ENCODE peak calls at places on chromosome 14, in four cellular contexts. Q is body of pancreas, N is tibial artery, X is testis. Z is an unnamed sample.

GRCh38 chr14:100603341-100604125 is 16.3 kb upstream of the BEGAIN start:
- DNase-seq in Q (no peak), N (peak; percentile 66), X (peak; percentile 9), Z (peak; percentile 4)

GRCh38 chr14:89190779-89191513 is 226.1 kb downstream of the FOXN3 start:
- DNase-seq in Q (no peak), N (no peak), X (no peak), Z (peak; percentile 95)

GRCh38 chr14:64410084-64410774 is 22.1 kb downstream of the MTHFD1 start:
- DNase-seq in Q (no peak), N (no peak), X (no peak), Z (no peak)

GRCh38 chr14:100750762-100751699 is 24.3 kb downstream of the DLK1 start:
- DNase-seq in Q (no peak), N (peak; percentile 31), X (no peak), Z (no peak)

GRCh38 chr14:75476274-75476995 is 45.8 kb upstream of the BATF start:
- DNase-seq in Q (no peak), N (peak; percentile 24), X (peak; percentile 27), Z (no peak)

GRCh38 chr14:33120966-33121365 is 182.3 kb downstream of the NPAS3 start:
- DNase-seq in Q (no peak), N (no peak), X (no peak), Z (no peak)

GRCh38 chr14:93986972-93987371 is 10.1 kb upstream of the CCDC197 start:
- DNase-seq in Q (no peak), N (no peak), X (no peak), Z (no peak)

GRCh38 chr14:61493996-61494395 is 172.6 kb downstream of the PRKCH start:
- DNase-seq in Q (no peak), N (no peak), X (no peak), Z (no peak)

GRCh38 chr14:60904381-60904780 is 76.5 kb downstream of the TRMT5 start:
- DNase-seq in Q (no peak), N (no peak), X (no peak), Z (no peak)

GRCh38 chr14:101958418-101959185 is 5.8 kb upstream of the DYNC1H1 start:
- DNase-seq in Q (no peak), N (peak; percentile 31), X (no peak), Z (no peak)

GRCh38 chr14:68897559-68898160 is 81.4 kb downstream of the ACTN1 start:
- DNase-seq in Q (no peak), N (no peak), X (no peak), Z (no peak)

GRCh38 chr14:46985529-46986137 is 334.1 kb upstream of the RPL10L start:
- DNase-seq in Q (no peak), N (no peak), X (no peak), Z (no peak)

GRCh38 chr14:94505641-94506040 is 3.6 kb downstream of the SERPINA12 start:
- DNase-seq in Q (no peak), N (no peak), X (no peak), Z (no peak)

GRCh38 chr14:57461777-57462320 is 31.8 kb downstream of the CCDC198 start:
- DNase-seq in Q (no peak), N (no peak), X (no peak), Z (no peak)

GRCh38 chr14:99133563-99134332 is 138.2 kb downstream of the BCL11B start:
- DNase-seq in Q (peak; percentile 14), N (peak; percentile 57), X (no peak), Z (no peak)

GRCh38 chr14:34733245-34733644 is 18.9 kb upstream of the CFL2 start:
- DNase-seq in Q (no peak), N (no peak), X (no peak), Z (no peak)

GRCh38 chr14:39628087-39628486 is 195.9 kb upstream of the FBXO33 start:
- DNase-seq in Q (no peak), N (no peak), X (no peak), Z (no peak)

GRCh38 chr14:98513558-98513957 is 758.4 kb downstream of the BCL11B start:
- DNase-seq in Q (no peak), N (no peak), X (no peak), Z (no peak)

GRCh38 chr14:69153848-69154208 is 909 bp upstream of the DCAF5 start:
- DNase-seq in Q (peak; percentile 50), N (no peak), X (peak; percentile 57), Z (no peak)

GRCh38 chr14:101126376-101127130 is 223.0 kb upstream of the RTL1 start:
- DNase-seq in Q (no peak), N (no peak), X (no peak), Z (no peak)

GRCh38 chr14:94659953-94660946 is 48.1 kb downstream of the SERPINA3 start:
- DNase-seq in Q (no peak), N (no peak), X (no peak), Z (no peak)

GRCh38 chr14:89013098-89013504 is 188.7 kb downstream of the TTC8 start:
- DNase-seq in Q (peak; percentile 86), N (no peak), X (peak; percentile 86), Z (peak; percentile 75)

GRCh38 chr14:24113379-24113800 is 1.2 kb upstream of the DCAF11 start:
- DNase-seq in Q (no peak), N (no peak), X (peak; percentile 21), Z (no peak)

GRCh38 chr14:60637138-60637489 is 12.2 kb downstream of the SIX1 start:
- DNase-seq in Q (no peak), N (no peak), X (peak; percentile 59), Z (no peak)

GRCh38 chr14:97266653-97267052 is 469.5 kb downstream of the VRK1 start:
- DNase-seq in Q (no peak), N (no peak), X (no peak), Z (no peak)

GRCh38 chr14:60302663-60303062 is 53.6 kb downstream of the PPM1A start:
- DNase-seq in Q (no peak), N (no peak), X (no peak), Z (no peak)

GRCh38 chr14:50425816-50426215 is 29.1 kb upstream of the CDKL1 start:
- DNase-seq in Q (no peak), N (no peak), X (no peak), Z (no peak)

GRCh38 chr14:97120204-97121120 is 323.3 kb downstream of the VRK1 start:
- DNase-seq in Q (no peak), N (no peak), X (no peak), Z (no peak)

GRCh38 chr14:77302926-77303325 is 17.8 kb downstream of the POMT2 start:
- DNase-seq in Q (no peak), N (no peak), X (no peak), Z (no peak)

GRCh38 chr14:83197271-83197670 is 1663.6 kb upstream of the SEL1L start:
- DNase-seq in Q (no peak), N (no peak), X (no peak), Z (no peak)

GRCh38 chr14:37610945-37611523 is 15.6 kb downstream of the TTC6 start:
- DNase-seq in Q (no peak), N (no peak), X (no peak), Z (no peak)

DNA sequence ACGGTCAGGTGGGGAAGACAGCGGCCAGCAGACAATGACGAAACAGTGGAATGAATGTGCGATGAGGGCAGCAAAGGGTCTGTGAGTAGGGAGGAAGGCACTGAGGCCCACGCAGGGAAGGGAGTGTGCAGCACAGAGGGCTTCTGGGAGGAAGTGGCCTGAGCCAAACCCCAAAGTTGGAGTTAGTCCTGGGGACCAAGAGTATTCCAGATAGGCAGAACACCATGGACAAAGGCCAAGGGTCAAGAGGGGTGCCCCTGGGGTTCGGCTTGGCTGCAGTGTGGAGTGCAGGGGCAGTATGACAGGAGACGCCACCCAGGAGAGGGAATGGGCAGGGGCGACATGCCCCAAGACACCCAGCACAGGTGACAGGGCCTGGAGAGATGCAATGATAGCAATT is 58.8 kb downstream of the CHGA start:
- DNase-seq in Q (no peak), N (no peak), X (no peak), Z (no peak)
- H3K9me3 ChIP-seq in Q (no peaks in the 10 kb centered on the region), N (no peaks in the 10 kb centered on the region), X (no peaks in the 10 kb centered on the region), Z (peaks cover 5% of the 10 kb centered on the region)

GRCh38 chr14:105168979-105169507 is 467 bp upstream of the JAG2 start:
- DNase-seq in Q (peak; percentile 34), N (no peak), X (no peak), Z (no peak)
- TF ChIP-seq CTCF in Q (no peak), N (peak; percentile 7), X (peak; percentile 15), Z (peak; percentile 17)

DNA sequence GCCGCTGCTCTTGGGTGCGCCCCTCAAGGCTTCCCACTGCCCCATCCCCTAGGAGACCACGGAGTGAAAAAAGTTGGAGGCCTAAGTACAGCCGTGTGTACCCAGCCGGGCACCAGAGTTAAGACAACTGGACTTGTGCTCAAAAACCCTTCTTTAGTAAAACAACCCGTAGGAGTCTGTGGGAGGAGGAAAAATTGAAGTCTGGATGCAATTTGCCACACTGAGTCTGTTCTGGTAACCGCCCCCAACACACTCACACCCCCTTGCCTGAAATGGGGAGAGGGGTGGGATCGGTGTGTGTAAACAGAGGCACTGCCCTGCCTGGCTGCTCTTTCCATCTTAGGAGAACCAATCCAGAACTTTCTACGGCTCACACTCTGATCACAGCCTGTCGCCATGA is 41.7 kb downstream of the DPF3 start:
- DNase-seq in Q (no peak), N (no peak), X (no peak), Z (no peak)
- H3K4me3 ChIP-seq in Q (no peak overlapping the region), N (no peak overlapping the region), X (no peak overlapping the region), Z (no peak overlapping the region)

GRCh38 chr14:80658733-80659132 is 282.8 kb downstream of the CEP128 start:
- DNase-seq in Q (no peak), N (no peak), X (no peak), Z (no peak)

GRCh38 chr14:80669416-80669815 is 272.1 kb downstream of the CEP128 start:
- DNase-seq in Q (no peak), N (no peak), X (no peak), Z (no peak)

GRCh38 chr14:80663541-80663940 is 278.0 kb downstream of the CEP128 start:
- DNase-seq in Q (no peak), N (no peak), X (no peak), Z (no peak)

DNA sequence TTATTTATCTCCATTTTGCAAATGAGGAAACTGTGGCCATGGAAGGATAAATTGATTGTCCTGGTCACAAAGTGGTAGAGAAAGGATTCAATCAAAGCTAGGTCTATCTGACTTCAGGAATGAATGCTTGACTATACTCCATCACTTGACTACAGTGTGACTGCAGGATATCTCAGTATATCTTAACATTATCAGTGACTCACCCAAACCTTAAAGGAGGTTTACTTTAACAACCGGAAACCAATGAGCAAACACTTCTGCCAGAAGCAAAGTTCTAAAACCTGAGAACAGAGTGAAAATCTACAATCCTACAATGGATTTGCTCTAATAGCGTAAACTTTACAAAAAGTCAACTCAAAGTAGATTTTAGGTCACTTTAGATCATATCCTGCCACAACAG is 277.0 kb downstream of the CEP128 start:
- DNase-seq in Q (no peak), N (no peak), X (no peak), Z (no peak)
- H3K9me3 ChIP-seq in Q (no peaks in the 10 kb centered on the region), N (no peaks in the 10 kb centered on the region), X (no peaks in the 10 kb centered on the region), Z (no peaks in the 10 kb centered on the region)

Z was measured in BE2C.